ENCODE peak calls at places on chromosome 17, in six cellular contexts. M is epithelial cell of proximal tubule, K is neural crest cell, Q is PC-9, Z is fibroblast of villous mesenchyme, B is psoas muscle. V is an unnamed sample.

GRCh38 chr17:80899402-80900268 is 92.0 kb upstream of the CHMP6 start:
- DNase-seq in M (no peak), K (peak; percentile 44), Q (no peak), Z (peak; percentile 40), B (no peak), V (no peak)

GRCh38 chr17:68482576-68483001 is 25.3 kb upstream of the WIPI1 start:
- DNase-seq in M (no peak), K (no peak), Q (no peak), Z (no peak), B (no peak), V (no peak)

GRCh38 chr17:73786286-73786743 is 142.1 kb upstream of the SDK2 start:
- DNase-seq in M (no peak), K (peak; percentile 19), Q (peak; percentile 55), Z (no peak), B (no peak), V (no peak)

GRCh38 chr17:61658183-61658582 is 67.2 kb upstream of the NACA2 start:
- DNase-seq in M (no peak), K (no peak), Q (no peak), Z (no peak), B (no peak), V (no peak)

GRCh38 chr17:50630524-50631194 is 4.0 kb upstream of the ABCC3 start:
- DNase-seq in M (no peak), K (no peak), Q (peak; percentile 68), Z (no peak), B (peak; percentile 64), V (no peak)

GRCh38 chr17:55897301-55897700 is 146.4 kb downstream of the PCTP start:
- DNase-seq in M (no peak), K (no peak), Q (no peak), Z (no peak), B (peak; percentile 64), V (no peak)

GRCh38 chr17:80359422-80360110 is 55.4 kb upstream of the ENDOV start:
- DNase-seq in M (no peak), K (no peak), Q (no peak), Z (peak; percentile 71), B (no peak), V (no peak)

GRCh38 chr17:68939195-68939594 is 16.0 kb downstream of the ABCA8 start:
- DNase-seq in M (no peak), K (no peak), Q (no peak), Z (no peak), B (no peak), V (no peak)

GRCh38 chr17:38980455-38981217 is 13.4 kb upstream of the FBXO47 start:
- DNase-seq in M (no peak), K (no peak), Q (no peak), Z (peak; percentile 92), B (no peak), V (no peak)

GRCh38 chr17:81426676-81427445 is 31.6 kb downstream of the BAHCC1 start:
- DNase-seq in M (no peak), K (no peak), Q (no peak), Z (no peak), B (peak; percentile 82), V (no peak)

GRCh38 chr17:79945591-79946255 is 89.9 kb downstream of the TBC1D16 start:
- DNase-seq in M (no peak), K (no peak), Q (no peak), Z (no peak), B (peak; percentile 29), V (no peak)

GRCh38 chr17:81065500-81065899 is 30.5 kb downstream of the BAIAP2 start:
- DNase-seq in M (no peak), K (no peak), Q (no peak), Z (peak; percentile 20), B (no peak), V (no peak)

GRCh38 chr17:74606050-74606449 is 14.0 kb upstream of the CD300LD start:
- DNase-seq in M (no peak), K (no peak), Q (no peak), Z (no peak), B (no peak), V (no peak)

GRCh38 chr17:34386925-34387550 is 24.0 kb upstream of the CCL1 start:
- DNase-seq in M (no peak), K (no peak), Q (no peak), Z (no peak), B (no peak), V (peak; percentile 53)

GRCh38 chr17:71777048-71777638 is 343.7 kb upstream of the SOX9 start:
- DNase-seq in M (no peak), K (no peak), Q (no peak), Z (peak; percentile 2), B (no peak), V (no peak)

GRCh38 chr17:55402374-55402773 is 19.3 kb downstream of the MMD start:
- DNase-seq in M (no peak), K (no peak), Q (no peak), Z (no peak), B (no peak), V (no peak)

GRCh38 chr17:64496786-64497564 is at the start of gene POLG2:
- DNase-seq in M (peak; percentile 61), K (peak; percentile 89), Q (peak; percentile 83), Z (peak; percentile 93), B (peak; percentile 97), V (peak; percentile 98)

GRCh38 chr17:79792371-79792871 is 4.5 kb downstream of the CBX8 start:
- DNase-seq in M (no peak), K (no peak), Q (no peak), Z (no peak), B (no peak), V (no peak)

GRCh38 chr17:50475362-50475761 is 3.3 kb upstream of the RSAD1 start:
- DNase-seq in M (no peak), K (no peak), Q (no peak), Z (no peak), B (no peak), V (no peak)

GRCh38 chr17:50904522-50905459 is 38.6 kb upstream of the TOB1 start:
- DNase-seq in M (no peak), K (no peak), Q (peak; percentile 95), Z (no peak), B (peak; percentile 68), V (peak; percentile 88)

GRCh38 chr17:18382441-18383078 is 5.0 kb downstream of the EVPLL start:
- DNase-seq in M (no peak), K (no peak), Q (no peak), Z (no peak), B (peak; percentile 42), V (no peak)

DNA sequence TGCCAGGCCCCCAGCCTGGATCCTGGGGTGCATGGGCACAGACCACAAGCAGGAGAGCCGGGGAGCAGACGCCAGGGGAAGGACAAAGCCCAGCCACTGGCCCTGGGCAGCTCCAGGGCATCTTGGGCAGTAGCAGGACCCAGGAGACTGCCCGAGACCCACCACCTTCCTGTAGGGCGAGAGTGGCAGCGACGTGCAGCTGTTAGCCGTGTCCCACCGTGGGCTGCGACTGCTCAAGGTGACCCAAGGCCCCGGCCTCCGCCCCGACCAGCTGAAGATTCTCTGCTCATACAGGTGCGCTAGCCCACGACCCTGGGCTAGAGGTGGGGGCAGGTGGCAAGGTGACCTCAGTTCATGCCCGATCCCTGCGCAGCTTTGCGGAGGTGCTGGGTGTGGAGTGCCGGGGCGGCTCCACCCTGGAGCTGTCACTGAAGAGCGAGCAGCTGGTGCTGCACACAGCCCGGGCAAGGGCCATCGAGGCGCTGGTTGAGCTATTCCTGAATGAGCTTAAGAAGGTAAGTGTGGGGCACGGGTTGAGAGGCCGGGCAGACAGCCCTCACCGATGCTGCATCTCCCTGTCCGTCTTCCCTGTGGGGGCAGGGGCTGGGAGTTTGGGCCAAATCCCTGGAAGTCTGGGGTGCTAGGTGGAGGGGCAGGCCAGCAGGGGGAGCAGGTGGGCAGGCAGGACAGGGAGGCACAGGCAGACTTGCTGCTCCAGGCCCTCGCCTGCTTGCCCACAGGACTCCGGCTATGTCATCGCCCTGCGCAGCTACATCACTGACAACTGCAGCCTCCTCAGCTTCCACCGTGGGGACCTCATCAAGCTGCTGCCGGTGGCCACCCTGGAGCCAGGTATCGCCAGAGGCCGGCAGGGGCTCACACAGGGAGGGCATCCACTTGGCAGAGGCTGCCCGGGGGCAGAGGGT is 13.5 kb upstream of the SMIM5 start:
- DNase-seq in M (no peak), K (peak; percentile 70), Q (no peak), Z (peak; percentile 25), B (no peak), V (no peak)
- TF ChIP-seq CTCF in M (peak; percentile 60), K (peak; percentile 64), Q (peak; percentile 70), Z (peak; percentile 55), B (no peak), V (peak; percentile 59)

DNA sequence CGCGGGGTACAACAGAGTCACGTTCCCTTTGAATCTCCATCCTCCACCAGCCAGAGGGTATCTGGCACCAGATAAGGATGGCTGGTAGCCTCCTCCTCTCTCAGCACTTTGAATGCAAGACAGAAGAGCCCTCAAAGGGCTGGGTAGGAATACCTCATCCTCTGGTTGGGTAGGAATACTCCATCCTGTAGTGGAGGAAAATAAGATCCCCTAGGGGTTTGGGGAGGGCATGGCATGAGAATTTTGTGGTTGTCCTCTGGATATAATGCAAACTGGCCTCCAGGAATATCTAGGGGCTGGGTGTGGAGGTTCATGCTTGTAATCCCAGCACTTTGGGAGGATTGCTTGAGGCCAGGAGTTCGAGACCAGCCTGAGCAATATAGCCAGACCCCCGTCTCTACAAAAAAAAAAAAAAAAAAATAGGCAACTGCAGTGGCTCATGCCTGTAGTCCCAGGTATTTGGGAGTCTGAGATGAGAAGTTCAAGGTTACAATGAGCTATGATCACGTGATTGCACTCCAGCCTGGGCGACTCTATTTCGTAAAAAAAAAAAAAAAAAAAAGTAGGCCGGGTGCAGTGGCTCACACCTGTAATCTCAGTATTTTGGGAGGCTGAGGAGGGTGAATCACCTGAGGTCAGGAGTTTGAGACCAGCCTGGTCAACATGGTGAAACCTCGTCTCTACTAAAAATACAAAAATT is 2.7 kb downstream of the IGFBP4 start:
- DNase-seq in M (no peak), K (no peak), Q (no peak), Z (no peak), B (no peak), V (no peak)
- TF ChIP-seq CTCF in M (peak; percentile 17), K (no peak), Q (peak; percentile 29), Z (peak; percentile 28), B (no peak), V (no peak)

DNA sequence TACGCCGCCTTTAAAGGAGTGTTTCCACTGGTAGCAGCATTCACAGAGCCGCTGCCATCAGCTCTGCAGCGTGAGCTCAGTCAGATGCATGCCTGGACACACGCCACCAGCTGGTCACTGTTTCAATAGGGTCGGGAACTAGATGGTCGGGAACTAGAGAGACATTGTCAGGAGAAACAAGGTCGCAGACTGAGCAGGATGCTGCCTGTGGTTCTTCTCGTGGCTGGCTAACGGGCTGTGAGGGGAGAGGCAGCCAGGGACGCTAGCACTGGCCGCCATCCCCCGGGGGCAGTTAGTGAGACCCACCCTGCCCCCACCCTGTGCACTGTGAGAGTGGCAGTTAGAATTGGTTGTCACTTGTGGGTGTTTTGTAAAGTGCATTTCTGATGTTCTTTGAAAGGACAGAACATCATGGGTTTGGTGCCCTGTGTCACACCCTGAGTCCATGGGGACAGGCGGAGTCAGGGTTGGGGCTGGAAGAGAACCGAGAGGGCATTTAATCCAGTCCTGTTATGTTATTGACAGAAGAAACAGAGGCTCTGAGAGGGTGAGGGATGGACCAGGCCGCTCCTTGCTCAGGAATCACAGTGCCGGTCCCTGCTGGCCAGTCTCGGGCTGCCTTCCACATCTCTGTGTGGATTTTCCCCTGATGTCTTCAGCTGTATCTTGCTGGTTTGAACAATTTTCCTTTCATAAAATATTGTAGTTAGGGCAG is 86.4 kb downstream of the SPECC1 start:
- DNase-seq in M (no peak), K (peak; percentile 51), Q (no peak), Z (peak; percentile 33), B (peak; percentile 78), V (peak; percentile 74)
- TF ChIP-seq CTCF in M (peak; percentile 65), K (peak; percentile 54), Q (no peak), Z (peak; percentile 46), B (peak; percentile 19), V (peak; percentile 46)

DNA sequence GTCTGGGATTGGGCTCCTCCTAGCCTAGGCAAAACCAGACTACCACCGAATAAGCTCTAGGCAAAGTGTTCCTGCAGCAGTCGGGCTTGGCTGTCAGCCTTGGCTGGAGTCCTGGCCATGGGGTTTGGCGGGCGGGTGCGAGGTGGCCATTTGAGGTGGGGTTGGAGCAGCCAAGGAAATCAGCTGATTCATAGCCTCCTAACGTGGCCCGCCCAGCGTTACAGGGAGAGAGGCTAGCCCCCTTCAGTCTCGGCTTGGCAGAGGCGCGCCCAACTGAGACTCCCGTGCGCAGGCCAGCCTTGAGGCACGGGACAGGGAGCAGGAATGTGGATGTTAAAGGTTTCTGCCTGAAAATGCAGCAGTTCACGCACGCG is 1.9 kb downstream of the PMP22 start:
- DNase-seq in M (no peak), K (no peak), Q (no peak), Z (peak; percentile 73), B (peak; percentile 97), V (peak; percentile 90)
- TF ChIP-seq CTCF in M (no peak), K (no peak), Q (no peak), Z (no peak), B (no peak), V (no peak)